ENCODE peak calls at places on chromosomes 4 and X, in six cellular contexts. S, D, U, B, E and H are unnamed samples.

GRCh38 chr4:6509587-6509986 is 37.2 kb upstream of the PPP2R2C start:
- DNase-seq in S (no peak), D (no peak), U (no peak), B (no peak), E (no peak), H (no peak)

GRCh38 chrX:129996120-129996519 is 13.7 kb downstream of the BCORL1 start:
- DNase-seq in S (no peak), D (no peak), U (no peak), B (no peak), E (no peak), H (no peak)

GRCh38 chrX:45788315-45788714 is 587.6 kb upstream of the DIPK2B start:
- DNase-seq in S (no peak), D (no peak), U (no peak), B (no peak), E (no peak), H (no peak)

GRCh38 chr4:55912249-55912648 is 36.5 kb upstream of the CEP135 start:
- DNase-seq in S (no peak), D (no peak), U (no peak), B (no peak), E (no peak), H (no peak)

GRCh38 chrX:148784859-148785655 is 284.6 kb downstream of the AFF2 start:
- DNase-seq in S (no peak), D (no peak), U (no peak), B (no peak), E (no peak), H (no peak)

GRCh38 chr4:41207330-41207831 is 7.0 kb downstream of the APBB2 start:
- DNase-seq in S (no peak), D (no peak), U (no peak), B (no peak), E (no peak), H (no peak)

GRCh38 chr4:52868138-52868537 is 6.0 kb downstream of the RASL11B start:
- DNase-seq in S (peak; percentile 63), D (no peak), U (no peak), B (no peak), E (no peak), H (peak; percentile 43)

GRCh38 chrX:147498796-147499195 is 412.9 kb upstream of the FMR1 start:
- DNase-seq in S (no peak), D (no peak), U (no peak), B (no peak), E (no peak), H (no peak)

GRCh38 chrX:10109695-10110094 is 47.1 kb upstream of the CLCN4 start:
- DNase-seq in S (no peak), D (no peak), U (no peak), B (peak; percentile 38), E (peak; percentile 44), H (no peak)

GRCh38 chr4:48710446-48711209 is 69.5 kb downstream of the FRYL start:
- DNase-seq in S (no peak), D (no peak), U (no peak), B (no peak), E (no peak), H (no peak)

GRCh38 chrX:40933132-40934078 is 151.8 kb upstream of the USP9X start:
- DNase-seq in S (peak; percentile 3), D (no peak), U (no peak), B (no peak), E (no peak), H (no peak)

GRCh38 chrX:153530411-153531145 is 13.1 kb downstream of the ATP2B3 start:
- DNase-seq in S (no peak), D (no peak), U (no peak), B (no peak), E (no peak), H (no peak)

GRCh38 chr4:47415719-47416118 is 47.8 kb downstream of the COMMD8 start:
- DNase-seq in S (no peak), D (no peak), U (peak; percentile 47), B (no peak), E (no peak), H (no peak)

GRCh38 chr4:173119818-173120217 is 48.8 kb upstream of the GALNT7 start:
- DNase-seq in S (no peak), D (no peak), U (no peak), B (no peak), E (no peak), H (no peak)

GRCh38 chr4:165518024-165518616 is 139.3 kb downstream of the CPE start:
- DNase-seq in S (no peak), D (no peak), U (no peak), B (no peak), E (no peak), H (no peak)

DNA sequence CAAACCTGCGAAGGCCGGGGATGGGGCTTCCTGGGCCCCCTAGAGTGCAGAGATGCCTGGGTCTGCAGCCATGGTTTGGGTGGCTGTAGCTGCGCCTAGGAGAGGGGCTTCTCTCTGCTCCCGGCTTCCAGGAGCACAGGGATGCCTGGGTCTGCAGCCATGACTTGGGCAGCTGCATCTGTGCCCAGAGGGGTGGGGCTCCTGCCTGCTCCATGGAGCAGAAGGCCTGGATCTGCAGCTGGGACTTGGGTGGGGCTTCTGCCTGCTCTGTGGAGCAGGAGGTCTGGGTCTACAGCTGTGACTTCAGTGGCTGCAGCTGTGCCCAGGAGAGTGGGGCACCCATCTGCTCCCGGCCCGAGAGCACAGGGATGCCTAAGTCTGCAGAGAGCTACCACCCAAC is 20.8 kb downstream of the SPON2 start:
- DNase-seq in S (no peak), D (no peak), U (no peak), B (no peak), E (no peak), H (no peak)
- H3K27me3 ChIP-seq in S (peaks cover 3% of the 10 kb centered on the region), D (peaks cover 25% of the 10 kb centered on the region), U (peaks cover 33% of the 10 kb centered on the region), B (no peaks in the 10 kb centered on the region), E (no peaks in the 10 kb centered on the region), H (no peaks in the 10 kb centered on the region)

DNA sequence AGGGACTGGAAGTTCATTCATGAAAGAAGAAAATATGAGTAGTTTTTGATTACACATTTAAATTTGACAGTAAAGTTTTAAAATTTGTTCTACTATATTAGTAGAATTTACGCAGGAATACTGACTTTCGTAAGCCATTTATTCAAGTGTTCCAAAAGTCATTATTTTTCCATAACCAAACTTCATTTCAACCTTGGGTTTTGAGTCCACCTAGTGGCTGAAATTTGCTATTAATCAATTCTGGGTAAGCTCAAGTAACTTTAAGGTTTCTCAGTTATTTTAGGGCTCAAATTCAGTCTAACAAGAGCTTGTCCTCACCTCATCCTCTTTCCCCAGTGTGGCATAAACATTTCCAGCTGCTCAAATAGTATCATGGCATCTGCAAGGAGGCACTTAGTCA is 175.4 kb downstream of the SH3BGRL start:
- DNase-seq in S (peak; percentile 17), D (peak; percentile 1), U (peak; percentile 33), B (no peak), E (no peak), H (no peak)
- H3K27me3 ChIP-seq in S (no peaks in the 10 kb centered on the region), D (no peaks in the 10 kb centered on the region), U (no peaks in the 10 kb centered on the region), B (no peaks in the 10 kb centered on the region), E (no peaks in the 10 kb centered on the region), H (no peaks in the 10 kb centered on the region)

GRCh38 chr4:7999695-8000094 is 60.0 kb upstream of the AFAP1 start:
- DNase-seq in S (no peak), D (no peak), U (no peak), B (no peak), E (no peak), H (no peak)

GRCh38 chr4:8000721-8001491 is 61.2 kb upstream of the AFAP1 start:
- DNase-seq in S (no peak), D (no peak), U (no peak), B (no peak), E (no peak), H (peak; percentile 63)

GRCh38 chr4:8000247-8000646 is 60.6 kb upstream of the AFAP1 start:
- DNase-seq in S (no peak), D (no peak), U (no peak), B (no peak), E (no peak), H (no peak)

GRCh38 chr4:7999279-7999678 is 59.6 kb upstream of the AFAP1 start:
- DNase-seq in S (no peak), D (no peak), U (no peak), B (no peak), E (no peak), H (no peak)

GRCh38 chr4:7998447-7998846 is 58.8 kb upstream of the AFAP1 start:
- DNase-seq in S (no peak), D (no peak), U (no peak), B (no peak), E (no peak), H (no peak)
- H3K27me3 ChIP-seq in S (no peaks in the 10 kb centered on the region), D (peaks cover 51% of the 10 kb centered on the region), U (peaks cover 87% of the 10 kb centered on the region), B (no peaks in the 10 kb centered on the region), E (no peaks in the 10 kb centered on the region), H (no peaks in the 10 kb centered on the region)

DNA sequence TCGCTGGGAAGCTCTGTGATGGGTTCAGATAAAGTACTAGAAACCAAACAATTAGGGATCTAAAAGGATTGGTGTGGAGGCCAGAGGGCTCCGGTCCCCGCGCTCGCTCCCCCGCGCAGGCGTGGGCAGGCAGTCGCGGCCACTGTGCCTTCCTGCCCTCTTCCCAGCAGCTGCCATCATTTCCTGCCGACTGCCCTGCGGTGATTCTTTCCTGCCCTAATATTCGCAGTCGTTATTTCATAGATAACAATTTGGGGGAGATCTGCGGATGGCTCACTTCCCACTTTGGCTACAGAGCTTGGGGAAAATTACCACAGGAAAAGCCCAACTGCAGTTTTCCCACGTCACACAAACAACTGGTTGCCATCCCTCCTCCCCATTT is 2.2 kb downstream of the GRIA2 start:
- DNase-seq in S (no peak), D (no peak), U (no peak), B (no peak), E (no peak), H (no peak)
- H3K27me3 ChIP-seq in S (peaks cover 76% of the 10 kb centered on the region), D (peaks cover 34% of the 10 kb centered on the region), U (no peaks in the 10 kb centered on the region), B (peaks cover 64% of the 10 kb centered on the region), E (peaks cover 29% of the 10 kb centered on the region), H (peaks cover 37% of the 10 kb centered on the region)

GRCh38 chrX:107625776-107626175 is 2.5 kb upstream of the PRPS1 start:
- DNase-seq in S (no peak), D (no peak), U (no peak), B (no peak), E (no peak), H (no peak)
- H3K27me3 ChIP-seq in S (no peaks in the 10 kb centered on the region), D (no peaks in the 10 kb centered on the region), U (no peaks in the 10 kb centered on the region), B (no peaks in the 10 kb centered on the region), E (no peaks in the 10 kb centered on the region), H (no peaks in the 10 kb centered on the region)

GRCh38 chr4:13533670-13534343 is 10.5 kb downstream of the NKX3-2 start:
- DNase-seq in S (no peak), D (no peak), U (peak; percentile 3), B (no peak), E (no peak), H (no peak)
- H3K27me3 ChIP-seq in S (peaks cover 100% of the 10 kb centered on the region), D (peaks cover 95% of the 10 kb centered on the region), U (peaks cover 74% of the 10 kb centered on the region), B (peaks cover 100% of the 10 kb centered on the region), E (peaks cover 65% of the 10 kb centered on the region), H (peaks cover 100% of the 10 kb centered on the region)

GRCh38 chr4:112626228-112626627 is 10.5 kb downstream of the ZGRF1 start:
- DNase-seq in S (no peak), D (no peak), U (no peak), B (no peak), E (no peak), H (no peak)
- H3K27me3 ChIP-seq in S (no peaks in the 10 kb centered on the region), D (no peaks in the 10 kb centered on the region), U (no peaks in the 10 kb centered on the region), B (no peaks in the 10 kb centered on the region), E (no peaks in the 10 kb centered on the region), H (no peaks in the 10 kb centered on the region)

GRCh38 chrX:115226929-115227328 is 7.0 kb downstream of the LRCH2 start:
- DNase-seq in S (peak; percentile 40), D (no peak), U (peak; percentile 62), B (no peak), E (no peak), H (no peak)
- H3K27me3 ChIP-seq in S (no peaks in the 10 kb centered on the region), D (no peaks in the 10 kb centered on the region), U (no peaks in the 10 kb centered on the region), B (no peaks in the 10 kb centered on the region), E (no peaks in the 10 kb centered on the region), H (no peaks in the 10 kb centered on the region)